ENCODE peak calls at places on chromosomes 1 and 21, in nine cellular contexts. U is ELF-1, H is hippocampal formation, V is transverse colon, D is left ventricle myocardium inferior, K is HS-5, L is iris pigment epithelial cell, S is fibroblast of lung, B is Daoy. T is an unnamed sample.

GRCh38 chr1:20308569-20308968 is 17.9 kb downstream of the VWA5B1 start:
- DNase-seq in B (no peak), K (no peak), S (no peak), U (no peak), H (no peak), L (no peak), V (no peak), D (peak; percentile 61), T (no peak)

GRCh38 chr1:213790565-213790964 is 197.2 kb upstream of the PROX1 start:
- DNase-seq in S (no peak), L (no peak), V (no peak), H (no peak), U (no peak), K (no peak), D (no peak), B (no peak), T (no peak)

GRCh38 chr21:37373539-37373938 is 7.0 kb downstream of the DYRK1A start:
- DNase-seq in K (no peak), D (no peak), S (no peak), U (no peak), B (no peak), H (no peak), L (no peak), V (no peak), T (no peak)

GRCh38 chr1:36664564-36665287 is 182.0 kb upstream of the CSF3R start:
- DNase-seq in V (no peak), H (no peak), K (no peak), B (no peak), U (no peak), L (no peak), D (no peak), S (no peak), T (no peak)

GRCh38 chr1:145706282-145706681 is 886 bp downstream of the PDZK1 start:
- DNase-seq in L (peak; percentile 45), B (peak; percentile 79), U (no peak), K (peak; percentile 83), S (no peak), H (no peak), V (no peak), D (no peak), T (no peak)

GRCh38 chr1:170864784-170865538 is 70.4 kb upstream of the MROH9 start:
- DNase-seq in K (no peak), D (no peak), H (no peak), U (no peak), S (no peak), V (no peak), L (no peak), B (no peak), T (no peak)

GRCh38 chr1:10651377-10651776 is 145.1 kb downstream of the CASZ1 start:
- DNase-seq in K (no peak), U (no peak), H (no peak), L (no peak), D (no peak), S (peak; percentile 25), B (peak; percentile 30), V (no peak), T (no peak)

GRCh38 chr1:229167356-229167755 is 103.6 kb upstream of the RAB4A start:
- DNase-seq in D (no peak), V (no peak), U (no peak), K (no peak), B (no peak), L (no peak), H (no peak), S (no peak), T (no peak)

GRCh38 chr1:37556712-37557196 is at the start of gene DNALI1:
- DNase-seq in B (peak; percentile 85), D (peak; percentile 82), U (peak; percentile 97), H (peak; percentile 52), S (peak; percentile 92), K (no peak), V (peak; percentile 82), L (peak; percentile 94), T (no peak)

GRCh38 chr1:85230305-85230977 is 29.0 kb downstream of the C1orf52 start:
- DNase-seq in H (no peak), L (no peak), S (no peak), K (no peak), U (peak; percentile 67), B (peak; percentile 12), V (no peak), D (no peak), T (no peak)

GRCh38 chr1:26276432-26276838 is 3.5 kb upstream of the SH3BGRL3 start:
- DNase-seq in S (no peak), B (no peak), L (no peak), U (no peak), V (no peak), D (no peak), K (no peak), H (no peak), T (no peak)

GRCh38 chr1:87466621-87467020 is 137.9 kb downstream of the LMO4 start:
- DNase-seq in K (no peak), D (no peak), H (no peak), V (no peak), L (no peak), B (no peak), U (no peak), S (no peak), T (no peak)

GRCh38 chr21:45318556-45319341 is 31.1 kb upstream of the POFUT2 start:
- DNase-seq in L (peak; percentile 54), S (peak; percentile 83), U (peak; percentile 94), K (no peak), D (peak; percentile 85), B (no peak), H (no peak), V (peak; percentile 50), T (no peak)

GRCh38 chr1:208141793-208142192 is 102.4 kb downstream of the PLXNA2 start:
- DNase-seq in U (peak; percentile 57), D (no peak), H (no peak), K (no peak), V (peak; percentile 58), B (no peak), L (no peak), S (no peak), T (no peak)

GRCh38 chr1:212644866-212645556 is 36.5 kb downstream of the ATF3 start:
- DNase-seq in S (no peak), D (no peak), L (no peak), B (no peak), U (no peak), V (no peak), K (no peak), H (no peak), T (no peak)

GRCh38 chr1:241944300-241944699 is 13.3 kb upstream of the BECN2 start:
- DNase-seq in H (no peak), L (no peak), V (no peak), K (no peak), D (no peak), S (no peak), B (no peak), U (no peak), T (no peak)

GRCh38 chr1:55040953-55041494 is 1.7 kb downstream of the PCSK9 start:
- DNase-seq in L (no peak), B (no peak), D (no peak), U (no peak), K (no peak), S (no peak), H (no peak), V (no peak), T (no peak)

GRCh38 chr1:54054438-54054749 is 986 bp downstream of the TCEANC2 start:
- DNase-seq in H (no peak), S (no peak), K (no peak), U (no peak), B (no peak), V (no peak), L (no peak), D (no peak), T (peak; percentile 39)

GRCh38 chr1:183303325-183303645 is 114.9 kb downstream of the NMNAT2 start:
- DNase-seq in V (no peak), U (no peak), S (no peak), D (no peak), H (no peak), K (no peak), B (no peak), L (no peak), T (no peak)

GRCh38 chr1:215055281-215055935 is 27.1 kb upstream of the KCNK2 start:
- DNase-seq in L (no peak), V (no peak), U (no peak), D (no peak), S (no peak), K (no peak), H (no peak), B (no peak), T (no peak)

GRCh38 chr1:50658421-50659076 is 235.3 kb upstream of the DMRTA2 start:
- DNase-seq in S (peak; percentile 17), K (no peak), U (no peak), D (no peak), V (no peak), H (no peak), B (no peak), L (peak; percentile 73), T (no peak)

GRCh38 chr21:45979141-45979631 is 2.4 kb upstream of the COL6A1 start:
- DNase-seq in H (no peak), L (peak; percentile 45), D (peak; percentile 25), V (peak; percentile 13), B (peak; percentile 80), S (no peak), U (peak; percentile 36), K (no peak), T (no peak)

GRCh38 chr1:210360852-210361477 is 32.3 kb downstream of the HHAT start:
- DNase-seq in D (no peak), K (no peak), U (no peak), B (peak; percentile 37), H (peak; percentile 72), L (peak; percentile 68), V (no peak), S (peak; percentile 79), T (no peak)

GRCh38 chr1:173175514-173176146 is 31.5 kb downstream of the TNFSF4 start:
- DNase-seq in D (no peak), H (no peak), B (no peak), L (peak; percentile 93), V (no peak), K (no peak), S (peak; percentile 60), U (no peak), T (no peak)

GRCh38 chr1:85464497-85465098 is 361 bp downstream of the DDAH1 start:
- DNase-seq in D (peak; percentile 60), K (no peak), V (peak; percentile 77), L (peak; percentile 76), B (peak; percentile 95), S (peak; percentile 59), U (peak; percentile 63), H (no peak), T (no peak)

GRCh38 chr1:235901461-235901860 is 34.8 kb upstream of the LYST start:
- DNase-seq in H (no peak), U (no peak), S (peak; percentile 88), V (no peak), K (no peak), D (no peak), L (peak; percentile 54), B (peak; percentile 75), T (peak; percentile 76)

GRCh38 chr1:12244078-12244477 is 14.2 kb downstream of the VPS13D start:
- DNase-seq in S (peak; percentile 24), B (no peak), H (no peak), K (no peak), V (no peak), U (no peak), L (peak; percentile 9), D (no peak), T (no peak)

GRCh38 chr1:244881552-244882280 is 17.4 kb upstream of the HNRNPU start:
- DNase-seq in B (no peak), D (no peak), V (no peak), K (no peak), U (peak; percentile 51), L (no peak), H (no peak), S (no peak), T (no peak)

GRCh38 chr1:2595812-2596529 is 9.4 kb downstream of the PRXL2B start:
- DNase-seq in S (no peak), V (no peak), D (no peak), B (no peak), U (no peak), K (no peak), H (no peak), L (no peak), T (no peak)

GRCh38 chr1:18949689-18950414 is 6.6 kb downstream of the IFFO2 start:
- DNase-seq in L (peak; percentile 44), V (no peak), K (no peak), B (peak; percentile 67), S (peak; percentile 61), D (no peak), H (peak; percentile 48), U (peak; percentile 78), T (no peak)

T was measured in GF-D8.